ENCODE peak calls at places on chromosome 12, in four cellular contexts. G is H7; F is Jurkat, Clone E6-1; O is A549. S is an unnamed sample.

GRCh38 chr12:109047081-109047805 is 5.1 kb upstream of the USP30 start:
- DNase-seq in G (no peak), O (peak), F (no peak), S (no peak)

GRCh38 chr12:69698769-69699540 is at the start of gene BEST3:
- DNase-seq in G (no peak), F (no peak), O (no peak), S (no peak)

GRCh38 chr12:49895773-49896172 is 7.9 kb downstream of the FAIM2 start:
- DNase-seq in G (peak), F (no peak), O (no peak), S (no peak)

GRCh38 chr12:115354007-115354452 is 670.1 kb upstream of the TBX3 start:
- DNase-seq in F (no peak), G (no peak), O (peak), S (no peak)

GRCh38 chr12:19971396-19971802 is 396.9 kb upstream of the PDE3A start:
- DNase-seq in F (no peak), O (peak), G (peak), S (no peak)

GRCh38 chr12:96846313-96846712 is 60.7 kb upstream of the NEDD1 start:
- DNase-seq in F (no peak), O (no peak), G (peak), S (no peak)

GRCh38 chr12:51351913-51352532 is 5.5 kb upstream of the CELA1 start:
- DNase-seq in G (peak), O (peak), F (peak), S (peak)

GRCh38 chr12:6363010-6363329 is 12.4 kb downstream of the SCNN1A start:
- DNase-seq in G (peak), F (no peak), O (no peak), S (no peak)

GRCh38 chr12:121581681-121582439 is 1.0 kb upstream of the KDM2B start:
- DNase-seq in F (no peak), G (no peak), O (no peak), S (no peak)

GRCh38 chr12:26124491-26125450 is at the start of gene BHLHE41:
- DNase-seq in G (peak), F (no peak), O (no peak), S (no peak)

GRCh38 chr12:128267651-128268347 is 829 bp downstream of the TMEM132C start:
- DNase-seq in F (no peak), O (no peak), G (peak), S (no peak)

GRCh38 chr12:54352891-54353874 is 11.1 kb downstream of the GPR84 start:
- DNase-seq in F (no peak), G (peak), O (no peak), S (no peak)

GRCh38 chr12:130775953-130776856 is 60.1 kb upstream of the RIMBP2 start:
- DNase-seq in F (no peak), O (peak), G (peak), S (peak)

GRCh38 chr12:102539651-102540553 is 59.5 kb upstream of the IGF1 start:
- DNase-seq in F (no peak), O (peak), G (no peak), S (no peak)

GRCh38 chr12:16685107-16685506 is 79.1 kb upstream of the LMO3 start:
- DNase-seq in F (no peak), G (no peak), O (no peak), S (no peak)

GRCh38 chr12:71732357-71732712 is 22.3 kb upstream of the RAB21 start:
- DNase-seq in F (no peak), G (no peak), O (no peak), S (no peak)

GRCh38 chr12:101939856-101940265 is 62.5 kb downstream of the DRAM1 start:
- DNase-seq in G (peak), F (peak), O (peak), S (peak)

GRCh38 chr12:46442239-46442638 is 69.7 kb upstream of the SLC38A2 start:
- DNase-seq in G (no peak), O (no peak), F (no peak), S (no peak)

GRCh38 chr12:131091413-131091975 is 137.8 kb downstream of the ADGRD1 start:
- DNase-seq in O (no peak), G (no peak), F (no peak), S (no peak)

GRCh38 chr12:124428136-124428791 is 133.4 kb downstream of the RFLNA start:
- DNase-seq in F (no peak), G (no peak), O (no peak), S (no peak)

GRCh38 chr12:60035835-60036234 is 440.0 kb downstream of the SLC16A7 start:
- DNase-seq in O (no peak), G (no peak), F (no peak), S (no peak)

GRCh38 chr12:124278389-124279101 is 16.3 kb upstream of the RFLNA start:
- DNase-seq in G (no peak), F (no peak), O (no peak), S (no peak)

GRCh38 chr12:1491983-1492697 is 102.2 kb downstream of the FBXL14 start:
- DNase-seq in G (no peak), F (no peak), O (no peak), S (no peak)

GRCh38 chr12:4997939-4998338 is 45.7 kb upstream of the KCNA5 start:
- DNase-seq in F (no peak), O (peak), G (no peak), S (no peak)

GRCh38 chr12:62194616-62195015 is 65.6 kb upstream of the USP15 start:
- DNase-seq in G (no peak), F (no peak), O (no peak), S (no peak)

GRCh38 chr12:86669010-86669409 is 412.8 kb upstream of the MGAT4C start:
- DNase-seq in O (no peak), F (no peak), G (no peak), S (no peak)

GRCh38 chr12:103495158-103495782 is 498 bp downstream of the C12orf42 start:
- DNase-seq in F (peak), G (peak), O (peak), S (peak)

GRCh38 chr12:12899530-12900380 is 8.4 kb downstream of the GPRC5A start:
- DNase-seq in G (no peak), O (peak), F (no peak), S (no peak)

GRCh38 chr12:100797246-100797645 is 2.7 kb downstream of the ANO4 start:
- DNase-seq in F (no peak), G (no peak), O (no peak), S (no peak)

GRCh38 chr12:106205208-106206069 is 42.4 kb downstream of the CKAP4 start:
- DNase-seq in G (peak), F (no peak), O (peak), S (no peak)

GRCh38 chr12:1282670-1283361 is 291.8 kb downstream of the ERC1 start:
- DNase-seq in O (no peak), F (no peak), G (no peak), S (no peak)

GRCh38 chr12:50151047-50151687 is 16.0 kb downstream of the CERS5 start:
- DNase-seq in F (no peak), G (no peak), O (no peak), S (no peak)

GRCh38 chr12:76085159-76085868 is 829 bp upstream of the NAP1L1 start:
- DNase-seq in G (no peak), F (peak), O (peak), S (peak)

GRCh38 chr12:24901975-24902461 is 46.9 kb downstream of the BCAT1 start:
- DNase-seq in G (peak), O (no peak), F (no peak), S (no peak)

GRCh38 chr12:29983917-29984316 is 200.2 kb upstream of the TMTC1 start:
- DNase-seq in O (no peak), F (no peak), G (no peak), S (no peak)

GRCh38 chr12:79409562-79409961 is 281.2 kb downstream of the PAWR start:
- DNase-seq in F (no peak), O (no peak), G (no peak), S (no peak)

GRCh38 chr12:38906482-38907170 is 1.2 kb upstream of the CPNE8 start:
- DNase-seq in O (peak), G (peak), F (peak), S (peak)

GRCh38 chr12:94103986-94104385 is 44.4 kb upstream of the PLXNC1 start:
- DNase-seq in G (no peak), O (no peak), F (no peak), S (no peak)

DNA sequence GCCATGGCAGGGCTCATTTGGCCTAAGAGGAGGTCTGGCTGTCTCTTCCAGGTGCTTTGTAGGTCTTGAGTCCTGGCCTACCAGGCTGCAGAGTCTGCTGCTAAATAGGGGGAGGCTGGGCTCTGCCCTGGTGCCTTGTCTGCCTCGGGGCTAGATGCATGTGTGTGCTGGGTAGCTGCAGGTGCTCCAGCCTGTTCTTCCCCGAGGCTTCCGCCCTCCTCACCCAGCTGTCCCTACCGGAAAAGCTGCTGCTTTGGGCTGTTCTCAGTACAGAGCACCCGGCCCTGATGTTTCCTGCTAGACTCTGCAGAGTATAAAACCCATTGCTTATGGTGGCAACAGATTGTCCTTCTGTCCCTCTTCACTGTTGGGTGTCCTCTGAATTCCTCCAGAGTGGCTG is 37.7 kb downstream of the RAB35 start:
- DNase-seq in G (no peak), F (peak), O (no peak), S (no peak)
- H3K4me3 ChIP-seq in G (no peak), F (peak), O (no peak), S (no peak)

DNA sequence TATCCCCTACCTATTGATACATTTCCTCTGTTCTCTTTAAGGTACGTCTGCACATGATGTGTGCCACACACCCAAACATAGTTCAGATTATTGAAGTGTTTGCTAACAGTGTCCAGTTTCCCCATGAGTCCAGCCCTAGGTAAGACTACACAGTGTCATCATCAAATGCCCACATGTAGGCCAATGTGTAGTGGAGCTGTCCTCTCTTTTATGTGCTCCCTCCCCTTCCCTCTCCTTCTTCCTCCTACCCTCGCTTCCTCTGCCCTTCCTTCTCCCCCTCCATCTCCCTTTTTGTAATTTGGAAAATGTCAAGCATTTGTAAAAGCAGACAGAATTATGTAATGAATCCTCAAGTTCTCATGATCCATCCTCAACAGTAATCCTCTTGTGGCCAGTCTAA is 25.5 kb downstream of the MAPKAPK5 start:
- DNase-seq in G (no peak), F (no peak), O (no peak), S (no peak)
- H3K4me3 ChIP-seq in G (no peak), F (no peak), O (no peak), S (no peak)

DNA sequence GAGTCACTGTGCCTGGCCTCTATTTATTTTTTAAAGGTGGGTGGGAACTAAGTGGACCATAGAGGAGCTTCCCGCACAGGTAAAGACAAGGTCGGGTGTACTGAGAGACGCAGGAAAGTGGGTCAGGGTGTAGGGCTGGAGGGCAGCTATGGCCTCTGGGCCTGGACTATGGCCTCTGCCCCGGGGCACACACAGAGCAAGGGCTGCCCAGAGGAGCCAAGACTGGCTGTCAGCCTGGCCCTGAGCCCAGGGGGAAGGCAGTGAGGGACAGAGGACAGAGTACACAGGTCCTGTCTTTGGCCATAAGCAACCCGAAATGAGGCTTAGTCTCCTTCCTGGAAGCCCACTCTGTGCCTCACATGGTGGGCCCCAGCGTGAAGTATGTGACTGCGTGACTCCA is 102.1 kb upstream of the PRB2 start:
- DNase-seq in O (no peak), F (no peak), G (no peak), S (no peak)
- H3K4me3 ChIP-seq in O (no peak), F (no peak), G (no peak), S (no peak)

GRCh38 chr12:14880890-14881453 is 4.7 kb downstream of the MGP start:
- DNase-seq in O (no peak), F (no peak), G (no peak), S (no peak)

GRCh38 chr12:14884458-14884878 is 1.2 kb downstream of the MGP start:
- DNase-seq in G (no peak), F (peak), O (no peak), S (peak)

GRCh38 chr12:14885718-14886201 is at the start of gene MGP:
- DNase-seq in G (no peak), O (no peak), F (no peak), S (no peak)

GRCh38 chr12:14886271-14886670 is 617 bp upstream of the MGP start:
- DNase-seq in F (no peak), O (no peak), G (no peak), S (no peak)

GRCh38 chr12:14883663-14884062 is 2.0 kb downstream of the MGP start:
- DNase-seq in F (no peak), G (no peak), O (no peak), S (no peak)
- H3K4me3 ChIP-seq in F (no peak), G (no peak), O (no peak), S (no peak)

DNA sequence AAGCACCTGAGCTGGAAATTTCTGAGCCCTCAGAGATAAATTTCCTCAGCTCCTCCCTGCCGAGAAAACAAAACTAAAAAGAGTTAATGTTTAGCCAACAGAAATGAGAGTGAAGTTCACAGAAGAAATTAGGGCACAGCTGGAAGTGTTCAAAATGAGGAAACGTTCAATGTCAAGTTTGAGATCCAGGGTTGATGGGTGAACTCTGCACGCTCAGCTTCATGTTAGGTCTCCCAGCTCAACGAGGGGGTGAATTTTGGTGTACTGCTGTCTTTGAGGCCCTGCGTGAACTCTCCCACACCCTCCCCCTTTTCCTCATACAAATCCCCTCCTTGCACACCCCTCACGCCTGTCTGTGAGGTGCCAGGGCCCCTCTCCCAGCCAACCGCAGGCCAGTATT is 13.3 kb upstream of the OAS3 start:
- DNase-seq in O (no peak), F (no peak), G (no peak), S (no peak)
- H3K4me3 ChIP-seq in O (no peak), F (no peak), G (no peak), S (no peak)

GRCh38 chr12:48677782-48678181 is 4.3 kb downstream of the KANSL2 start:
- DNase-seq in G (no peak), F (no peak), O (no peak), S (no peak)
- H3K4me3 ChIP-seq in G (no peak), F (no peak), O (no peak), S (peak)

GRCh38 chr12:57904848-57905811 is 36.2 kb upstream of the ATP23 start:
- DNase-seq in G (peak), O (peak), F (peak), S (peak)
- H3K4me3 ChIP-seq in G (no peak), O (no peak), F (no peak), S (peak)